ENCODE peak calls at places on chromosomes 16 and 17, in eight cellular contexts. L, A, M, D, I, E, Z and B are unnamed samples.

GRCh38 chr17:80220709-80221215 is 535 bp downstream of the SLC26A11 start:
- DNase-seq in L (peak; percentile 43), A (peak; percentile 59), M (no peak), D (no peak), I (peak; percentile 14), E (no peak), Z (no peak), B (no peak)

GRCh38 chr16:86661715-86662114 is 83.4 kb downstream of the FOXL1 start:
- DNase-seq in L (no peak), A (no peak), M (no peak), D (no peak), I (peak; percentile 86), E (no peak), Z (no peak), B (no peak)

GRCh38 chr17:39867084-39867890 is 715 bp upstream of the ZPBP2 start:
- DNase-seq in L (no peak), A (no peak), M (no peak), D (no peak), I (no peak), E (no peak), Z (peak; percentile 96), B (no peak)

GRCh38 chr17:33269337-33270060 is 23.6 kb downstream of the ASIC2 start:
- DNase-seq in L (no peak), A (no peak), M (no peak), D (no peak), I (no peak), E (no peak), Z (no peak), B (peak; percentile 97)

GRCh38 chr16:80027007-80027965 is 426.7 kb upstream of the MAF start:
- DNase-seq in L (peak; percentile 35), A (no peak), M (no peak), D (peak; percentile 76), I (peak; percentile 71), E (peak; percentile 80), Z (peak; percentile 19), B (no peak)

GRCh38 chr17:4902540-4902939 is 358 bp downstream of the CHRNE start:
- DNase-seq in L (no peak), A (no peak), M (no peak), D (no peak), I (no peak), E (no peak), Z (no peak), B (no peak)

GRCh38 chr17:81071761-81072741 is 37.1 kb downstream of the BAIAP2 start:
- DNase-seq in L (no peak), A (no peak), M (no peak), D (no peak), I (no peak), E (no peak), Z (no peak), B (no peak)

GRCh38 chr17:61809816-61810392 is 53.4 kb downstream of the BRIP1 start:
- DNase-seq in L (no peak), A (no peak), M (no peak), D (no peak), I (no peak), E (no peak), Z (no peak), B (peak; percentile 90)

GRCh38 chr17:49229076-49229804 is 1.3 kb downstream of the PHOSPHO1 start:
- DNase-seq in L (no peak), A (no peak), M (no peak), D (no peak), I (no peak), E (no peak), Z (no peak), B (no peak)

GRCh38 chr17:67466251-67466650 is 89.2 kb downstream of the PITPNC1 start:
- DNase-seq in L (no peak), A (no peak), M (no peak), D (no peak), I (no peak), E (no peak), Z (no peak), B (no peak)

GRCh38 chr17:17060930-17061329 is 18.7 kb downstream of the MPRIP start:
- DNase-seq in L (no peak), A (no peak), M (no peak), D (no peak), I (no peak), E (no peak), Z (no peak), B (no peak)

GRCh38 chr16:54657058-54657708 is 273.5 kb upstream of the IRX5 start:
- DNase-seq in L (peak; percentile 17), A (no peak), M (peak; percentile 81), D (no peak), I (no peak), E (no peak), Z (no peak), B (no peak)

GRCh38 chr17:7421186-7421585 is 1.1 kb downstream of the SPEM1 start:
- DNase-seq in L (no peak), A (no peak), M (no peak), D (no peak), I (no peak), E (no peak), Z (no peak), B (no peak)

GRCh38 chr16:56792960-56793359 is 63.0 kb downstream of the NUP93 start:
- DNase-seq in L (no peak), A (no peak), M (no peak), D (no peak), I (no peak), E (no peak), Z (no peak), B (no peak)

GRCh38 chr16:84449156-84450140 is 55.0 kb downstream of the MEAK7 start:
- DNase-seq in L (no peak), A (no peak), M (no peak), D (no peak), I (no peak), E (no peak), Z (no peak), B (no peak)

GRCh38 chr17:1997587-1998425 is 27.3 kb downstream of the RTN4RL1 start:
- DNase-seq in L (peak; percentile 72), A (peak; percentile 68), M (no peak), D (no peak), I (no peak), E (peak; percentile 77), Z (no peak), B (no peak)

GRCh38 chr17:33120103-33120502 is 128.5 kb downstream of the SPACA3 start:
- DNase-seq in L (no peak), A (no peak), M (no peak), D (no peak), I (no peak), E (no peak), Z (no peak), B (no peak)

GRCh38 chr17:77516902-77517301 is 376.1 kb downstream of the SEC14L1 start:
- DNase-seq in L (no peak), A (no peak), M (no peak), D (no peak), I (no peak), E (no peak), Z (no peak), B (no peak)

GRCh38 chr17:43881176-43881575 is 26.2 kb downstream of the MPP2 start:
- DNase-seq in L (no peak), A (no peak), M (no peak), D (no peak), I (no peak), E (no peak), Z (no peak), B (no peak)
- TF ChIP-seq POLR2AphosphoS5 in L (no peak), A (no peak), M (no peak), D (no peak), I (no peak), E (no peak), Z (no peak), B (no peak)

DNA sequence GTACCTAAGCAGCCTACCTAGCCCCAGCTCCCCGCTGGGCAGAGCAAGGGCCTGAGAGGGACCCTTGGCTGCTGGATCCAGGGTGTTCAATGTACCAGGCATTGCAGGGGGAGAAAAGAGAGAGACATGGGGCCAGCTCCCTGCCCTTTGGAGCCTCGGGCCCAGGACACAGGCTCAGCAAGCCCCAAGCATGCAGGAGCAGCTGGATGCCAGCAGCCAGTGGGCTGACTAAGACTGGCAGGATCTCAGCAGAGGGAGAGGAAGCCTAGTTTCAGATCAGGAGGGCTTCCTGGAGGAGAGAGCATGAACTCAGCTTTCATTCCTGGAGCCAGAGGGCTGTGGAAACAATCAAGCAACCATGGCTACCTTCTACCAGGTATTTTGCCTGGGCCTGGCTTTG is 82.0 kb upstream of the NKD1 start:
- DNase-seq in L (no peak), A (no peak), M (no peak), D (no peak), I (no peak), E (no peak), Z (no peak), B (no peak)
- TF ChIP-seq EZH2 in L (no peak), A (no peak), M (no peak), D (no peak), I (no peak), E (no peak), Z (no peak), B (no peak)

DNA sequence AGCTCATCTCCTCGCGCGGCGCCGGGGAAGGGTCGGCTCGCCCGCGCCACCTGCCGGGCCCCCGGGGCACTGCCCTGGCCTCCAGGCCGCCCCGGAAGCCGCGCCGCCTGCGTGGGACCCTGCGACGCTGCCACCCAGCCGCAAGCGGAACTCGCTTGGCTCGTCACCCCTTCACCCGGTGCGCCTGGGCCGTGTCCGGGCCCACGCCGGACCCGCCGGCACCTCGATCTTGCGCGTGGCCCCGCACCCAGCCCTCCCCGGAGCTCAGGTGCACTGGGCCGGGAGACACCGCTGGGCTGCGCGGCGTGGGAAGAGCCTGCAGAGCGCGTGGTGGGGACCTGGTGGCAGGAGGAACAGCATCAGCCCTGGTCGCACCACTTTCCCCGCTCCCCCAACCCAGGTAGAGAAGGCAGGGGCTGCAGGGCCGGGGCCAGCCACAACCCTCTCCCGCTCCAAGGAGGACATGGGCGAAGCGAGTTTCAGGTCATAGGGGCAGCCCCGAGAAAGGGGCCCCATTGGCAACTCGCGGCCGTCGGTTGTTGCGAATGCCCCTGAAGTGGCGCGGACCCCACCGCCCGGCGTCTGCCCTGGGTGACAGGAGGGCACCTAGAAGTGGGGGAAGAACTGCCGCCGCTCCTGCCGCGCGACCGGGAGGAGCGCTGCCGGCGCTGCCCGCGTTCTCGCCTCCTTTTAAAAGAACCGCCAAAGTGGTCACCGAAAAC is 363 bp upstream of the MIF4GD start:
- DNase-seq in L (peak; percentile 84), A (peak; percentile 88), M (no peak), D (peak; percentile 93), I (peak; percentile 54), E (peak; percentile 58), Z (no peak), B (no peak)
- TF ChIP-seq POLR2AphosphoS5 in L (peak; percentile 54), A (no peak), M (peak; percentile 75), D (peak; percentile 31), I (peak; percentile 57), E (peak; percentile 52), Z (no peak), B (peak; percentile 53)

DNA sequence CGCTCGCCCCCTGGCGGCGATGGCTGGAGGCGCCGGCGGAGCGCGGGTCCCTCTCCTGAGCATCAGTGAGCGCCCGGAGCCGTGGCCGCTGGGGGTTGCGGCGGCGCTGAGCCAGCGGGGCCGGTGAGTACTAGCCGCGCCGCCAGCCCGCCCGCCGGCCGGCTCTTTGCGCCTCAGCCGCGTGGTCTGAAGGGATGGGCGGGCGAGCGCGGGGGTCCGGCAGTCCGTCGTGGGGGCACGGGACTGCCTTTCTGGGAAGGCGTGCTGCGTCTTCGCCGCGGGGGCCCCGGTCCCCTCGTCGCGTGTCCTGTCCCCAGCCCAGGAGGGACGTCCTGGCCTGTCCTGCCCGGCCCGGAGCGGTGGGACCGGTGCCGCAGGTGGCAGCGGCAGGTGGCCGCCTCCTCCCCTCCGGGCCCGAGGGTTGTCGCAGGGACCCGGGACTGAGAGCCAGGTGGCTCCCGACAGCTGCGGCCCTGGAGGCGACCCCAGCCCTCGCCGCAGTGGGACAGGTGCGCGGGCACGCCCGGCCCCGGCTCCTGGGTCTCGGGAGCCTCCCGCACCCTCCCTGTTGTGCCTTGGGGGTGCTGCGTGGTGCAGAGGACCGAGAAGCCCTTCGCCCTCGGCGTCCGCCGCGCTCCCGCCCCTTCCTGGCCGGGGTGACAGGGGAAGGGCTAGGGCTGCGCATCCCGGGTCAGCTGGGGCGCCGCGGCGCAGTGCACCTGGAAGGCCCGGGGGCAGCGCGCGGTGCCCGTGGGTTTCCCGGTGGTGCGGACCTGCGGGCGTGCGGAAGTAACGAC is at the start of gene SPECC1:
- DNase-seq in L (peak; percentile 55), A (peak; percentile 99), M (peak; percentile 49), D (peak; percentile 28), I (peak; percentile 71), E (peak; percentile 62), Z (no peak), B (no peak)
- TF ChIP-seq EZH2 in L (no peak), A (no peak), M (no peak), D (no peak), I (peak; percentile 90), E (no peak), Z (no peak), B (no peak)